ENCODE peak calls at places on chromosome 13, in four cellular contexts. P, V, F and C are unnamed samples.

GRCh38 chr13:26221399-26221720 is 754 bp downstream of the RNF6 start:
- DNase-seq in F (no peak), P (no peak), V (no peak), C (no peak)

GRCh38 chr13:105107781-105108180 is 1427.7 kb downstream of the EFNB2 start:
- DNase-seq in V (no peak), F (no peak), P (no peak), C (no peak)

GRCh38 chr13:24624801-24625231 is 55.4 kb upstream of the ATP12A start:
- DNase-seq in F (no peak), V (no peak), P (peak; percentile 53), C (no peak)

GRCh38 chr13:46964789-46965527 is 68.1 kb upstream of the HTR2A start:
- DNase-seq in P (peak; percentile 32), V (no peak), F (no peak), C (no peak)

GRCh38 chr13:19982447-19983043 is 24.0 kb downstream of the ZMYM2 start:
- DNase-seq in P (no peak), F (no peak), V (no peak), C (no peak)

GRCh38 chr13:26910754-26911465 is 150.3 kb upstream of the GPR12 start:
- DNase-seq in P (no peak), F (no peak), V (no peak), C (no peak)

GRCh38 chr13:41107584-41108014 is 25.0 kb downstream of the KBTBD6 start:
- DNase-seq in V (no peak), F (no peak), P (no peak), C (no peak)

GRCh38 chr13:31768351-31768750 is 29.0 kb downstream of the RXFP2 start:
- DNase-seq in P (no peak), V (no peak), F (no peak), C (no peak)

GRCh38 chr13:30880151-30880551 is 25.9 kb upstream of the MEDAG start:
- DNase-seq in P (no peak), F (no peak), V (no peak), C (no peak)

GRCh38 chr13:93227280-93227905 is 786 bp downstream of the GPC6 start:
- DNase-seq in F (no peak), V (peak; percentile 22), P (peak; percentile 70), C (no peak)

GRCh38 chr13:110045202-110045601 is 258.8 kb upstream of the IRS2 start:
- DNase-seq in F (no peak), V (no peak), P (no peak), C (no peak)

GRCh38 chr13:91185294-91185863 is 162.1 kb upstream of the MIR17HG start:
- DNase-seq in F (no peak), V (no peak), P (peak; percentile 47), C (no peak)

GRCh38 chr13:53368948-53369347 is 340.3 kb downstream of the OLFM4 start:
- DNase-seq in V (no peak), F (no peak), P (no peak), C (no peak)

GRCh38 chr13:29934531-29935308 is 84.3 kb upstream of the UBL3 start:
- DNase-seq in F (peak; percentile 47), V (no peak), P (no peak), C (no peak)